ENCODE peak calls at places on chromosomes 3 and 15, in eight cellular contexts. I, O, C, X, F, Z, L and R are unnamed samples.

GRCh38 chr3:113947372-113948014 is at the start of gene ZDHHC23:
- DNase-seq in I (peak), O (peak), C (peak), X (peak), F (peak), Z (peak), L (peak), R (peak)

GRCh38 chr3:183714622-183715021 is 17.0 kb downstream of the YEATS2 start:
- DNase-seq in I (no peak), O (no peak), C (no peak), X (no peak), F (no peak), Z (no peak), L (no peak), R (no peak)

GRCh38 chr3:13289771-13290285 is 130.3 kb downstream of the NUP210 start:
- DNase-seq in I (no peak), O (no peak), C (no peak), X (no peak), F (no peak), Z (no peak), L (no peak), R (no peak)

GRCh38 chr15:101450561-101451145 is 38.9 kb downstream of the PCSK6 start:
- DNase-seq in I (no peak), O (no peak), C (no peak), X (no peak), F (no peak), Z (no peak), L (no peak), R (no peak)

GRCh38 chr15:34085746-34086145 is 15.9 kb downstream of the EMC7 start:
- DNase-seq in I (no peak), O (no peak), C (no peak), X (peak), F (no peak), Z (no peak), L (no peak), R (no peak)

GRCh38 chr3:104510091-104510860 is 856.4 kb upstream of the ALCAM start:
- DNase-seq in I (no peak), O (no peak), C (no peak), X (peak), F (no peak), Z (no peak), L (no peak), R (no peak)

GRCh38 chr3:127578802-127579201 is 11.7 kb downstream of the TPRA1 start:
- DNase-seq in I (no peak), O (no peak), C (no peak), X (no peak), F (no peak), Z (no peak), L (no peak), R (no peak)

GRCh38 chr3:39990532-39990931 is 181.1 kb downstream of the MYRIP start:
- DNase-seq in I (no peak), O (peak), C (no peak), X (peak), F (peak), Z (peak), L (peak), R (no peak)

GRCh38 chr3:139970526-139970925 is 35.5 kb downstream of the CLSTN2 start:
- DNase-seq in I (no peak), O (no peak), C (no peak), X (no peak), F (no peak), Z (no peak), L (no peak), R (no peak)

GRCh38 chr3:13042127-13042931 is 30.9 kb downstream of the IQSEC1 start:
- DNase-seq in I (no peak), O (peak), C (peak), X (no peak), F (no peak), Z (no peak), L (no peak), R (no peak)

GRCh38 chr15:39195988-39196486 is 384.8 kb upstream of the THBS1 start:
- DNase-seq in I (no peak), O (no peak), C (no peak), X (peak), F (no peak), Z (peak), L (peak), R (no peak)

GRCh38 chr15:38130739-38131498 is 121.7 kb upstream of the SPRED1 start:
- DNase-seq in I (peak), O (peak), C (peak), X (peak), F (no peak), Z (peak), L (peak), R (peak)

GRCh38 chr3:13647314-13648059 is 98.6 kb downstream of the FBLN2 start:
- DNase-seq in I (no peak), O (no peak), C (no peak), X (peak), F (peak), Z (no peak), L (peak), R (no peak)